ENCODE peak calls at places on chromosome 19, in seven cellular contexts. R is fibroblast of lung; U is CD8-positive, alpha-beta T cell; D is mammary epithelial cell; C is naive thymus-derived CD4-positive, alpha-beta T cell; J is Peyer's patch; T is neuronal stem cell. A is an unnamed sample. For H3K9me3, the result is how much of the 10 kb centered on the place peaks cover.

GRCh38 chr19:17794731-17795494 is at the start of gene B3GNT3:
- DNase-seq in U (no peak), D (peak), R (no peak), C (no peak), T (no peak), J (peak), A (no peak)

GRCh38 chr19:32471095-32471494 is 65.5 kb downstream of the DPY19L3 start:
- DNase-seq in C (no peak), D (no peak), R (peak), U (no peak), J (no peak), T (no peak), A (no peak)

GRCh38 chr19:18310118-18310909 is 12.6 kb downstream of the LSM4 start:
- DNase-seq in U (no peak), R (no peak), C (no peak), D (no peak), T (no peak), J (peak), A (no peak)

GRCh38 chr19:1206733-1207301 is 1.2 kb downstream of the STK11 start:
- DNase-seq in U (no peak), R (no peak), T (no peak), J (no peak), D (no peak), C (peak), A (no peak)

GRCh38 chr19:4186087-4186993 is 3.9 kb downstream of the ANKRD24 start:
- DNase-seq in R (peak), D (peak), C (peak), J (peak), T (peak), U (peak), A (peak)

GRCh38 chr19:16359964-16360363 is 35.3 kb downstream of the KLF2 start:
- DNase-seq in U (no peak), D (no peak), T (no peak), J (no peak), R (no peak), C (peak), A (no peak)

GRCh38 chr19:45423033-45423588 is 606 bp downstream of the ERCC1 start:
- DNase-seq in D (no peak), T (no peak), R (no peak), U (peak), J (no peak), C (peak), A (peak)

GRCh38 chr19:33252971-33253370 is 27.3 kb upstream of the SLC7A10 start:
- DNase-seq in R (no peak), D (no peak), J (no peak), T (no peak), U (no peak), C (no peak), A (no peak)

GRCh38 chr19:11587973-11588631 is 9.2 kb upstream of the ZNF627 start:
- DNase-seq in J (no peak), U (no peak), R (no peak), T (no peak), C (no peak), D (no peak), A (no peak)

GRCh38 chr19:1672038-1672768 is 19.8 kb upstream of the TCF3 start:
- DNase-seq in C (peak), T (no peak), U (peak), R (peak), D (no peak), J (peak), A (peak)

GRCh38 chr19:45863840-45864628 is at the start of gene FOXA3:
- DNase-seq in C (peak), J (peak), T (no peak), D (no peak), U (peak), R (peak), A (peak)

GRCh38 chr19:29501816-29502580 is 23.8 kb upstream of the VSTM2B start:
- DNase-seq in T (no peak), C (no peak), U (no peak), R (no peak), D (no peak), J (no peak), A (no peak)

GRCh38 chr19:30968210-30968609 is 381.0 kb downstream of the TSHZ3 start:
- DNase-seq in J (no peak), U (no peak), T (no peak), C (no peak), R (no peak), D (no peak), A (no peak)

GRCh38 chr19:1295169-1296012 is 9.7 kb downstream of the EFNA2 start:
- DNase-seq in U (peak), C (no peak), J (no peak), R (no peak), T (no peak), D (no peak), A (no peak)

GRCh38 chr19:11418518-11419506 is at the start of gene RGL3:
- DNase-seq in D (no peak), C (no peak), J (no peak), R (no peak), U (no peak), T (no peak), A (no peak)

GRCh38 chr19:42143341-42144234 is 11.3 kb upstream of the POU2F2 start:
- DNase-seq in U (no peak), C (no peak), D (peak), J (no peak), R (peak), T (peak), A (no peak)

GRCh38 chr19:16608290-16608704 is 19.7 kb downstream of the MED26 start:
- DNase-seq in T (no peak), U (no peak), C (no peak), J (no peak), R (peak), D (peak), A (no peak)

GRCh38 chr19:15304140-15304705 is 28.1 kb downstream of the BRD4 start:
- DNase-seq in T (no peak), D (no peak), U (no peak), C (no peak), R (peak), J (no peak), A (no peak)

GRCh38 chr19:5823579-5824281 is 15.8 kb downstream of the FUT6 start:
- DNase-seq in C (no peak), T (no peak), U (no peak), R (no peak), J (no peak), D (no peak), A (no peak)

GRCh38 chr19:8566855-8567254 is 10.4 kb downstream of the MYO1F start:
- DNase-seq in T (no peak), U (no peak), J (no peak), C (no peak), R (peak), D (no peak), A (no peak)

GRCh38 chr19:12513531-12514061 is 29.0 kb upstream of the ZNF709 start:
- DNase-seq in R (no peak), D (no peak), J (no peak), C (no peak), U (no peak), T (no peak), A (no peak)

GRCh38 chr19:12789904-12790619 is 1.2 kb upstream of the JUNB start:
- DNase-seq in D (peak), J (peak), R (peak), C (peak), T (peak), U (peak), A (peak)

GRCh38 chr19:3557461-3558248 is at the start of gene MFSD12:
- DNase-seq in T (peak), U (peak), C (peak), D (peak), R (peak), J (peak), A (peak)

GRCh38 chr19:2239173-2239572 is 2.5 kb downstream of the SF3A2 start:
- DNase-seq in J (no peak), T (no peak), U (no peak), D (no peak), R (no peak), C (no peak), A (no peak)

GRCh38 chr19:35828694-35829301 is 16.2 kb upstream of the PRODH2 start:
- DNase-seq in R (peak), J (no peak), D (peak), T (peak), C (peak), U (no peak), A (no peak)

GRCh38 chr19:4970558-4971423 is 1.9 kb downstream of the KDM4B start:
- DNase-seq in R (no peak), C (peak), U (no peak), T (peak), D (peak), J (peak), A (no peak)

GRCh38 chr19:57056972-57057371 is 62.8 kb upstream of the USP29 start:
- DNase-seq in R (no peak), U (no peak), T (no peak), J (no peak), C (no peak), D (no peak), A (no peak)

GRCh38 chr19:37903096-37903495 is 3.3 kb downstream of the WDR87 start:
- DNase-seq in D (no peak), C (no peak), R (no peak), T (no peak), J (no peak), U (no peak), A (no peak)

GRCh38 chr19:55912916-55913315 is 19.2 kb downstream of the NLRP13 start:
- DNase-seq in R (no peak), C (no peak), T (no peak), D (no peak), U (no peak), J (no peak), A (no peak)

GRCh38 chr19:55902080-55902751 is 29.9 kb downstream of the NLRP13 start:
- DNase-seq in R (no peak), D (no peak), T (no peak), C (no peak), U (no peak), J (no peak), A (no peak)

GRCh38 chr19:55907286-55907685 is 24.9 kb downstream of the NLRP13 start:
- DNase-seq in T (no peak), D (no peak), C (no peak), R (no peak), U (no peak), J (no peak), A (no peak)

GRCh38 chr19:55907746-55908145 is 24.4 kb downstream of the NLRP13 start:
- DNase-seq in U (no peak), R (no peak), C (no peak), D (no peak), J (no peak), T (no peak), A (no peak)
- H3K9me3 ChIP-seq in U (under half), R (under half), C (under half), D (under half), J (under half), T (under half), A (under half)

GRCh38 chr19:54554006-54554405 is 19.6 kb upstream of the LILRA2 start:
- DNase-seq in D (no peak), T (no peak), R (no peak), U (no peak), C (no peak), J (no peak), A (no peak)

GRCh38 chr19:54554896-54555295 is 18.7 kb upstream of the LILRA2 start:
- DNase-seq in D (no peak), C (no peak), R (no peak), U (no peak), T (no peak), J (no peak), A (no peak)

GRCh38 chr19:54551293-54551692 is 22.3 kb upstream of the LILRA2 start:
- DNase-seq in U (peak), R (no peak), T (no peak), J (no peak), D (no peak), C (no peak), A (no peak)

GRCh38 chr19:54552913-54553310 is 20.7 kb upstream of the LILRA2 start:
- DNase-seq in D (no peak), C (no peak), U (no peak), R (no peak), J (no peak), T (no peak), A (no peak)

GRCh38 chr19:54551950-54552912 is 21.4 kb upstream of the LILRA2 start:
- DNase-seq in D (no peak), J (no peak), T (no peak), R (no peak), U (no peak), C (no peak), A (no peak)
- H3K9me3 ChIP-seq in D (under half), J (under half), T (under half), R (under half), U (under half), C (under half), A (under half)

GRCh38 chr19:50147462-50148423 is 15.3 kb downstream of the IZUMO2 start:
- DNase-seq in D (peak), R (peak), U (peak), J (peak), T (peak), C (peak), A (peak)
- H3K9me3 ChIP-seq in D (under half), R (under half), U (under half), J (under half), T (under half), C (under half), A (under half)

DNA sequence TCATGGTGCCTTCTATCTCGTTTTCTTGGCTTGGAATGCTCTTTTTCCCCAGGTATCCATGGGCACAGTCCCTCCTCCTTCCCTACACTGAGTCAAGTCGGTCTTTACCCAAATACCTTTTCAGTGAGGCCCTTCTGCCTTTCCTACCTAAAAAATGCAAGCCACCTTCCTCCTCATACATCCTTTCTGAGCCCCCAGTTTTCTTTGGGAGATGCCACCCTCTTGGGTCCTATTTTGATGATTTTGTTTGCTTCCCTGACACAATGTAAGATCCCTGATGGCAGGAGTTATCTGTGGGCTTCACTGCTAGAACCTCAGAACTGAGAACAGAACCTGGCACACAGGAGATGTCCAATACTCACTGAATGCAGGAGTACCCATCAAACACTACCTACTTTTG is 22.3 kb downstream of the NLRP13 start:
- DNase-seq in C (no peak), R (no peak), J (no peak), D (no peak), T (no peak), U (no peak), A (no peak)
- H3K9me3 ChIP-seq in C (under half), R (under half), J (under half), D (under half), T (under half), U (under half), A (under half)

DNA sequence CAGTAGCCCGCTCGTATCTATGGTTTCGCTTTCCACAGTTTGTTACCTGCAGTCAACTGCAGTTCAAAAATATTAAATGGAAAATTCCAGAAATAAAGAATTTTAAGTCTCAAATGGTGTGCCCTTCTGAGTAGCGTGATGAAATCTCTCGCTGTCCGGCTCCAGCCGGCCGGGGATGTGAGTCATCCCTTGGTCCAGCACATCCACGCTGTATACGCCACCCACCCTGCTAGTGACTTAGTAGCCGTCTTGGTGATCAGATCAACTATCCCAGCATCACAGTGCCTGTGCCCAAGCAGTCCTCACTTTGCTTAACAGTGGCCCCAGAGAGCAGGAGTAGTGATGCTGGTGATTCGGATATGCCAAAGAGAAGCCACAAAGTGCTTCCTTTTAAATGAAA is 40.0 kb downstream of the ZNF331 start:
- DNase-seq in C (no peak), T (no peak), D (no peak), R (no peak), J (no peak), U (no peak), A (no peak)
- H3K9me3 ChIP-seq in C (half or more), T (half or more), D (under half), R (under half), J (under half), U (under half), A (under half)

A was measured in T-helper 17 cell.